ENCODE peak calls at places on chromosomes 12 and 14, in four cellular contexts. One of them, this sample, is unnamed.

GRCh38 chr12:121530600-121531355 is 50.0 kb downstream of the KDM2B start:
- DNase-seq in HepG2: no peak
- DNase-seq in GM12878: no peak
- DNase-seq in K562: peak; percentile 57
- DNase-seq in this sample: no peak

GRCh38 chr12:90959538-90960139 is 4.7 kb upstream of the CCER1 start:
- DNase-seq in HepG2: peak; percentile 26
- DNase-seq in GM12878: no peak
- DNase-seq in K562: peak; percentile 29
- DNase-seq in this sample: peak; percentile 43

GRCh38 chr14:59424707-59425106 is 40.5 kb downstream of the GPR135 start:
- DNase-seq in HepG2: no peak
- DNase-seq in GM12878: no peak
- DNase-seq in K562: no peak
- DNase-seq in this sample: no peak

GRCh38 chr14:59175404-59175803 is 13.1 kb upstream of the DAAM1 start:
- DNase-seq in HepG2: no peak
- DNase-seq in GM12878: peak; percentile 92
- DNase-seq in K562: no peak
- DNase-seq in this sample: no peak

GRCh38 chr12:88153959-88154358 is 11.9 kb downstream of the TMTC3 start:
- DNase-seq in HepG2: peak; percentile 16
- DNase-seq in GM12878: no peak
- DNase-seq in K562: no peak
- DNase-seq in this sample: peak; percentile 2

GRCh38 chr12:64610660-64611429 is 550 bp downstream of the RASSF3 start:
- DNase-seq in HepG2: peak; percentile 44
- DNase-seq in GM12878: no peak
- DNase-seq in K562: peak; percentile 76
- DNase-seq in this sample: peak; percentile 82

GRCh38 chr12:98516184-98516873 is 939 bp downstream of the TMPO start:
- DNase-seq in HepG2: peak; percentile 88
- DNase-seq in GM12878: peak; percentile 79
- DNase-seq in K562: no peak
- DNase-seq in this sample: peak; percentile 80

GRCh38 chr14:50741571-50741970 is 73.5 kb upstream of the SAV1 start:
- DNase-seq in HepG2: no peak
- DNase-seq in GM12878: no peak
- DNase-seq in K562: no peak
- DNase-seq in this sample: no peak

GRCh38 chr12:28079539-28079938 is 107.0 kb upstream of the PTHLH start:
- DNase-seq in HepG2: no peak
- DNase-seq in GM12878: no peak
- DNase-seq in K562: no peak
- DNase-seq in this sample: no peak

GRCh38 chr12:15590180-15590826 is 198.9 kb downstream of the EPS8 start:
- DNase-seq in HepG2: peak; percentile 70
- DNase-seq in GM12878: peak; percentile 46
- DNase-seq in K562: peak; percentile 28
- DNase-seq in this sample: peak; percentile 67

GRCh38 chr12:32151081-32151480 is 44.4 kb downstream of the BICD1 start:
- DNase-seq in HepG2: no peak
- DNase-seq in GM12878: no peak
- DNase-seq in K562: no peak
- DNase-seq in this sample: no peak

GRCh38 chr12:103654816-103655215 is 67.7 kb downstream of the STAB2 start:
- DNase-seq in HepG2: no peak
- DNase-seq in GM12878: no peak
- DNase-seq in K562: no peak
- DNase-seq in this sample: no peak

GRCh38 chr12:1222858-1223644 is 232.0 kb downstream of the ERC1 start:
- DNase-seq in HepG2: no peak
- DNase-seq in GM12878: no peak
- DNase-seq in K562: no peak
- DNase-seq in this sample: no peak

GRCh38 chr12:54502485-54502884 is 4.9 kb downstream of the NCKAP1L start:
- DNase-seq in HepG2: no peak
- DNase-seq in GM12878: no peak
- DNase-seq in K562: no peak
- DNase-seq in this sample: no peak

GRCh38 chr14:73795974-73796373 is 55.7 kb upstream of the PTGR2 start:
- DNase-seq in HepG2: peak; percentile 93
- DNase-seq in GM12878: no peak
- DNase-seq in K562: no peak
- DNase-seq in this sample: no peak

GRCh38 chr14:49770212-49770817 is 2.4 kb downstream of the KLHDC2 start:
- DNase-seq in HepG2: peak; percentile 97
- DNase-seq in GM12878: no peak
- DNase-seq in K562: no peak
- DNase-seq in this sample: no peak

GRCh38 chr12:1531654-1532366 is 62.6 kb downstream of the FBXL14 start:
- DNase-seq in HepG2: no peak
- DNase-seq in GM12878: peak; percentile 57
- DNase-seq in K562: no peak
- DNase-seq in this sample: no peak

GRCh38 chr14:100736269-100737180 is 9.8 kb downstream of the DLK1 start:
- DNase-seq in HepG2: no peak
- DNase-seq in GM12878: no peak
- DNase-seq in K562: peak; percentile 80
- DNase-seq in this sample: peak; percentile 69

GRCh38 chr12:116121453-116121871 is 156.0 kb downstream of the MED13L start:
- DNase-seq in HepG2: no peak
- DNase-seq in GM12878: no peak
- DNase-seq in K562: no peak
- DNase-seq in this sample: no peak

GRCh38 chr14:35124127-35124526 is 1.8 kb downstream of the PRORP start:
- DNase-seq in HepG2: no peak
- DNase-seq in GM12878: no peak
- DNase-seq in K562: no peak
- DNase-seq in this sample: no peak

GRCh38 chr14:87690076-87690661 is 302.8 kb downstream of the GALC start:
- DNase-seq in HepG2: no peak
- DNase-seq in GM12878: no peak
- DNase-seq in K562: no peak
- DNase-seq in this sample: no peak

GRCh38 chr14:42224053-42224888 is 617.6 kb downstream of the LRFN5 start:
- DNase-seq in HepG2: peak; percentile 60
- DNase-seq in GM12878: peak; percentile 5
- DNase-seq in K562: peak; percentile 9
- DNase-seq in this sample: peak; percentile 11

GRCh38 chr12:18246057-18246456 is 15.3 kb upstream of the PIK3C2G start:
- DNase-seq in HepG2: no peak
- DNase-seq in GM12878: no peak
- DNase-seq in K562: no peak
- DNase-seq in this sample: peak; percentile 1

DNA sequence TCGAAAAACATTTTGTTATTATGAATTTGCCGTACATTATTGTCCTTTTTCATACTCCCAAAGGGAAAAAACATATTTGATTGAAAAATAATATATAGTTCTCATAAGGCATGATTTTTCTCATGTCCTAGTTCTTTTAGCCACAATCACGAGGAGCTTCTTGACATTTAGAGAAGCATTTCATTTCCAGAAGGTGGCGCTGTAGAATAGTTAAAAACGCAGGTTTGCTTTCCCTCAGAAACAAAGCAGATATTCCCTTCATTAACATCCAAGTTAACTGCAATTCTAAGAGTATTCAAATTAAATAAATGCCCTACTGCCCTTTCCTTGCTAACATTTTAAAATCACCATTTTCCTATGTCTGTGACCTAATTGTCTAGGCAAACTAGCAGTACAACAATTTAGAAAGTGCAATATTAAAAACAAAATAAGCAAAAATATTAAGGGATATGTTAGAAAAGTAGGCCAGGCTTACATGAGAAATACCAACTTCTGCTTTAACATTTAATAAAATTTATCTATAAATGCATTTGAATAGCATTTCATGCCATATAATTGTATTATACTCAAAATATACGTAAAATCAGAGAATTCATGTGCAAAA is 10.9 kb upstream of the PIK3C2G start:
- DNase-seq in HepG2: peak; percentile 59
- DNase-seq in GM12878: no peak
- DNase-seq in K562: no peak
- DNase-seq in this sample: peak; percentile 26
- TF ChIP-seq FOXM1 in HepG2: no peak
- TF ChIP-seq FOXM1 in GM12878: no peak
- TF ChIP-seq FOXM1 in K562: no peak
- TF ChIP-seq FOXM1 in this sample: no peak

DNA sequence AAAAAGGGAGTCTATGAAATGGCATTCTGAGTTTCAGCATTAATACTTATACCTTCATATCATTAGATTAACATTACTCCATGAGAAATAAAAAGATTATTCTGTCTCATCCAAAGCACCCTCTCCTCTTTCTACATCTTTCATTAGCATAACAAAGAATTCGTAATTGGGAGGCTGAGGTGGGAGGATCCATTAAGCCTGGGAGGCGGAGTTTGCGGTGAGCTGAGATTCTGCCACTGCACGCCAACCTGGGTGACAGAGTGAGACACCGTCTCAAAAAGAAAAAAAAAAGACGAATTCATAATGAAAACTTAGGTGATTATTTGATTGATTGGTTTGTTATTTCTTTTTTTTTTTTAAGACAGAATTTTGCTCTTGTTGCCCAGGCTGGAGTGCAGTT is 1.8 kb upstream of the CDK17 start:
- DNase-seq in HepG2: no peak
- DNase-seq in GM12878: no peak
- DNase-seq in K562: no peak
- DNase-seq in this sample: no peak
- TF ChIP-seq RFX5 in HepG2: no peak
- TF ChIP-seq RFX5 in GM12878: no peak
- TF ChIP-seq RFX5 in K562: no peak
- TF ChIP-seq RFX5 in this sample: no peak

GRCh38 chr12:108567388-108567787 is 5.0 kb downstream of the ISCU start:
- DNase-seq in HepG2: no peak
- DNase-seq in GM12878: no peak
- DNase-seq in K562: no peak
- DNase-seq in this sample: no peak
- TF ChIP-seq SIN3A in HepG2: no peak
- TF ChIP-seq SIN3A in GM12878: no peak
- TF ChIP-seq SIN3A in K562: no peak
- TF ChIP-seq SIN3A in this sample: no peak

DNA sequence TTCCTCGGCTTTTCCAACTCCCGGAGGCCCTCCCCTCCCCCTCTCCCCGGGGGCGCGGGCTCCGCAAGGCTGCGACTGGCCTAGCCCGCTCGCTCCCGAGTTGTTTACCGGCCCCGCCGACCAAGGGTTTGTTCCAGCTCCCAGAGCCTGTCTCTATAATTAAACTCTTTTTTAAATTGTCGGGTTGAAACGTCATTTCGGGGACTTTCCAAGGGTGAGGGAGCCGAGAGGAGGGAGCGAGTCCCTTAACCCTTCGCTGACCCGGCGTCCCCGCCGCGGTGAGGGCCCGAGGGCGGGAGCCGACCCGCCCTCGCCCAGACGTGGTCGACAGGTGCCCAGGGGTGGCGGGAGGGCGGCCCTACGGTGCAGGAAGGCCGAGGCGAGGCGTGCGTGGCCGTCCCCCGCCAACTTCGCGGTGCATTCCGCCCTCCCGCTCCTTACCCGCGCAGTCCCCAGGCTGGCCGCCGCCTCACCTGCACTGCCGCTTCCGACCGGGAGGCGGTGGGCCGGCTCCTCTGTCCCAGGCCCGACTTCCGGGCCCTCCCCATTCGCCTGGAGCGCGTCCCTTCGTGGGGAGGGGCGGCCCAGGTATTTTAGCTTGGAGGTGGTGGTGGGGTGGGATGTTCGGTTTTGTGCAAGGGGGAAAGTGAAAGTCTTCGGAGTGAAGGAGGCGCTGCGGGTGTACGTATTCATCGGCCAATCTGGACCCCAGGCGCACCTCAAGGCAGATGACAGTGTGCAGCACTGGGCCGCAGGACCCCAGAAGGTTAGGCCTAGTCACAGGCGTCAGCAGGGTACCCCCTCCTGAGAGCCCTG is 2.9 kb upstream of the ZFP36L1 start:
- DNase-seq in HepG2: peak; percentile 70
- DNase-seq in GM12878: no peak
- DNase-seq in K562: peak; percentile 78
- DNase-seq in this sample: peak; percentile 86
- TF ChIP-seq FOXM1 in HepG2: no peak
- TF ChIP-seq FOXM1 in GM12878: no peak
- TF ChIP-seq FOXM1 in K562: no peak
- TF ChIP-seq FOXM1 in this sample: no peak

GRCh38 chr12:76919388-76920181 is 40.8 kb upstream of the CSRP2 start:
- DNase-seq in HepG2: no peak
- DNase-seq in GM12878: no peak
- DNase-seq in K562: no peak
- DNase-seq in this sample: no peak
- TF ChIP-seq RFX5 in HepG2: no peak
- TF ChIP-seq RFX5 in GM12878: no peak
- TF ChIP-seq RFX5 in K562: no peak
- TF ChIP-seq RFX5 in this sample: no peak

GRCh38 chr12:94725375-94726168 is 75.2 kb upstream of the TMCC3 start:
- DNase-seq in HepG2: peak; percentile 23
- DNase-seq in GM12878: no peak
- DNase-seq in K562: peak; percentile 19
- DNase-seq in this sample: no peak
- TF ChIP-seq SIN3A in HepG2: no peak
- TF ChIP-seq SIN3A in GM12878: no peak
- TF ChIP-seq SIN3A in K562: no peak
- TF ChIP-seq SIN3A in this sample: no peak

This sample was measured in SK-N-SH.